ENCODE peak calls at places on chromosome 4, in ten cellular contexts. One of them, this sample, is unnamed.

GRCh38 chr4:124713213-124713592 is 671 bp upstream of the ANKRD50 start:
- DNase-seq in pons: peak; percentile 90
- DNase-seq in CD4-positive, alpha-beta T cell: no peak
- DNase-seq in GM06990: no peak
- DNase-seq in amygdala: peak; percentile 67
- DNase-seq in activated gamma-delta T cell treated with anti-CD3 and anti-CD28 coated beads, Interleukin-2, amount 50 U/mL, for 16 hours: no peak
- DNase-seq in stimulated activated CD8-positive, alpha-beta memory T cell treated with anti-CD3 and anti-CD28 coated beads, Interleukin-7, amount 100 ng/mL, for 24 hours: no peak
- DNase-seq in endodermal cell: peak; percentile 85
- DNase-seq in tibial nerve: peak; percentile 35
- DNase-seq in AG09309: peak; percentile 41
- DNase-seq in this sample: peak; percentile 53

GRCh38 chr4:51880016-51880915 is 37.3 kb downstream of the DCUN1D4 start:
- DNase-seq in pons: no peak
- DNase-seq in CD4-positive, alpha-beta T cell: no peak
- DNase-seq in GM06990: no peak
- DNase-seq in amygdala: no peak
- DNase-seq in activated gamma-delta T cell treated with anti-CD3 and anti-CD28 coated beads, Interleukin-2, amount 50 U/mL, for 16 hours: no peak
- DNase-seq in stimulated activated CD8-positive, alpha-beta memory T cell treated with anti-CD3 and anti-CD28 coated beads, Interleukin-7, amount 100 ng/mL, for 24 hours: no peak
- DNase-seq in endodermal cell: no peak
- DNase-seq in tibial nerve: no peak
- DNase-seq in AG09309: peak; percentile 71
- DNase-seq in this sample: no peak

GRCh38 chr4:37157403-37158167 is 87.0 kb upstream of the NWD2 start:
- DNase-seq in pons: peak; percentile 4
- DNase-seq in CD4-positive, alpha-beta T cell: no peak
- DNase-seq in GM06990: no peak
- DNase-seq in amygdala: peak; percentile 37
- DNase-seq in activated gamma-delta T cell treated with anti-CD3 and anti-CD28 coated beads, Interleukin-2, amount 50 U/mL, for 16 hours: no peak
- DNase-seq in stimulated activated CD8-positive, alpha-beta memory T cell treated with anti-CD3 and anti-CD28 coated beads, Interleukin-7, amount 100 ng/mL, for 24 hours: no peak
- DNase-seq in endodermal cell: no peak
- DNase-seq in tibial nerve: no peak
- DNase-seq in AG09309: no peak
- DNase-seq in this sample: no peak

GRCh38 chr4:132332932-132333722 is 816.0 kb upstream of the PCDH10 start:
- DNase-seq in pons: no peak
- DNase-seq in CD4-positive, alpha-beta T cell: no peak
- DNase-seq in GM06990: no peak
- DNase-seq in amygdala: no peak
- DNase-seq in activated gamma-delta T cell treated with anti-CD3 and anti-CD28 coated beads, Interleukin-2, amount 50 U/mL, for 16 hours: no peak
- DNase-seq in stimulated activated CD8-positive, alpha-beta memory T cell treated with anti-CD3 and anti-CD28 coated beads, Interleukin-7, amount 100 ng/mL, for 24 hours: no peak
- DNase-seq in endodermal cell: no peak
- DNase-seq in tibial nerve: no peak
- DNase-seq in AG09309: no peak
- DNase-seq in this sample: peak; percentile 5

GRCh38 chr4:42904986-42905385 is 12.5 kb downstream of the GRXCR1 start:
- DNase-seq in pons: peak; percentile 32
- DNase-seq in CD4-positive, alpha-beta T cell: no peak
- DNase-seq in GM06990: no peak
- DNase-seq in amygdala: no peak
- DNase-seq in activated gamma-delta T cell treated with anti-CD3 and anti-CD28 coated beads, Interleukin-2, amount 50 U/mL, for 16 hours: no peak
- DNase-seq in stimulated activated CD8-positive, alpha-beta memory T cell treated with anti-CD3 and anti-CD28 coated beads, Interleukin-7, amount 100 ng/mL, for 24 hours: no peak
- DNase-seq in endodermal cell: no peak
- DNase-seq in tibial nerve: no peak
- DNase-seq in AG09309: no peak
- DNase-seq in this sample: no peak

GRCh38 chr4:154189346-154189745 is 302.3 kb downstream of the DCHS2 start:
- DNase-seq in pons: no peak
- DNase-seq in CD4-positive, alpha-beta T cell: no peak
- DNase-seq in GM06990: no peak
- DNase-seq in amygdala: no peak
- DNase-seq in activated gamma-delta T cell treated with anti-CD3 and anti-CD28 coated beads, Interleukin-2, amount 50 U/mL, for 16 hours: no peak
- DNase-seq in stimulated activated CD8-positive, alpha-beta memory T cell treated with anti-CD3 and anti-CD28 coated beads, Interleukin-7, amount 100 ng/mL, for 24 hours: no peak
- DNase-seq in endodermal cell: no peak
- DNase-seq in tibial nerve: no peak
- DNase-seq in AG09309: no peak
- DNase-seq in this sample: no peak

GRCh38 chr4:176883108-176883550 is 90.4 kb upstream of the VEGFC start:
- DNase-seq in pons: no peak
- DNase-seq in CD4-positive, alpha-beta T cell: no peak
- DNase-seq in GM06990: no peak
- DNase-seq in amygdala: no peak
- DNase-seq in activated gamma-delta T cell treated with anti-CD3 and anti-CD28 coated beads, Interleukin-2, amount 50 U/mL, for 16 hours: no peak
- DNase-seq in stimulated activated CD8-positive, alpha-beta memory T cell treated with anti-CD3 and anti-CD28 coated beads, Interleukin-7, amount 100 ng/mL, for 24 hours: no peak
- DNase-seq in endodermal cell: no peak
- DNase-seq in tibial nerve: no peak
- DNase-seq in AG09309: no peak
- DNase-seq in this sample: peak; percentile 41

GRCh38 chr4:153116101-153116680 is 88.1 kb upstream of the TRIM2 start:
- DNase-seq in pons: no peak
- DNase-seq in CD4-positive, alpha-beta T cell: no peak
- DNase-seq in GM06990: no peak
- DNase-seq in amygdala: no peak
- DNase-seq in activated gamma-delta T cell treated with anti-CD3 and anti-CD28 coated beads, Interleukin-2, amount 50 U/mL, for 16 hours: no peak
- DNase-seq in stimulated activated CD8-positive, alpha-beta memory T cell treated with anti-CD3 and anti-CD28 coated beads, Interleukin-7, amount 100 ng/mL, for 24 hours: no peak
- DNase-seq in endodermal cell: no peak
- DNase-seq in tibial nerve: no peak
- DNase-seq in AG09309: no peak
- DNase-seq in this sample: no peak

GRCh38 chr4:128468485-128468989 is 180.9 kb upstream of the PGRMC2 start:
- DNase-seq in pons: peak; percentile 53
- DNase-seq in CD4-positive, alpha-beta T cell: no peak
- DNase-seq in GM06990: no peak
- DNase-seq in amygdala: peak; percentile 19
- DNase-seq in activated gamma-delta T cell treated with anti-CD3 and anti-CD28 coated beads, Interleukin-2, amount 50 U/mL, for 16 hours: no peak
- DNase-seq in stimulated activated CD8-positive, alpha-beta memory T cell treated with anti-CD3 and anti-CD28 coated beads, Interleukin-7, amount 100 ng/mL, for 24 hours: no peak
- DNase-seq in endodermal cell: no peak
- DNase-seq in tibial nerve: peak; percentile 28
- DNase-seq in AG09309: peak; percentile 93
- DNase-seq in this sample: peak; percentile 64

GRCh38 chr4:61799794-61800193 is 599.7 kb downstream of the ADGRL3 start:
- DNase-seq in pons: no peak
- DNase-seq in CD4-positive, alpha-beta T cell: no peak
- DNase-seq in GM06990: no peak
- DNase-seq in amygdala: no peak
- DNase-seq in activated gamma-delta T cell treated with anti-CD3 and anti-CD28 coated beads, Interleukin-2, amount 50 U/mL, for 16 hours: no peak
- DNase-seq in stimulated activated CD8-positive, alpha-beta memory T cell treated with anti-CD3 and anti-CD28 coated beads, Interleukin-7, amount 100 ng/mL, for 24 hours: no peak
- DNase-seq in endodermal cell: no peak
- DNase-seq in tibial nerve: no peak
- DNase-seq in AG09309: no peak
- DNase-seq in this sample: no peak

GRCh38 chr4:87152310-87153061 is 67.9 kb downstream of the KLHL8 start:
- DNase-seq in pons: no peak
- DNase-seq in CD4-positive, alpha-beta T cell: no peak
- DNase-seq in GM06990: no peak
- DNase-seq in amygdala: no peak
- DNase-seq in activated gamma-delta T cell treated with anti-CD3 and anti-CD28 coated beads, Interleukin-2, amount 50 U/mL, for 16 hours: no peak
- DNase-seq in stimulated activated CD8-positive, alpha-beta memory T cell treated with anti-CD3 and anti-CD28 coated beads, Interleukin-7, amount 100 ng/mL, for 24 hours: no peak
- DNase-seq in endodermal cell: peak; percentile 65
- DNase-seq in tibial nerve: no peak
- DNase-seq in AG09309: no peak
- DNase-seq in this sample: peak; percentile 13

GRCh38 chr4:161564230-161564834 is 599.5 kb downstream of the FSTL5 start:
- DNase-seq in pons: no peak
- DNase-seq in CD4-positive, alpha-beta T cell: no peak
- DNase-seq in GM06990: no peak
- DNase-seq in amygdala: no peak
- DNase-seq in activated gamma-delta T cell treated with anti-CD3 and anti-CD28 coated beads, Interleukin-2, amount 50 U/mL, for 16 hours: no peak
- DNase-seq in stimulated activated CD8-positive, alpha-beta memory T cell treated with anti-CD3 and anti-CD28 coated beads, Interleukin-7, amount 100 ng/mL, for 24 hours: no peak
- DNase-seq in endodermal cell: no peak
- DNase-seq in tibial nerve: no peak
- DNase-seq in AG09309: no peak
- DNase-seq in this sample: peak; percentile 40

GRCh38 chr4:169765845-169766244 is 8.1 kb upstream of the HPF1 start:
- DNase-seq in pons: no peak
- DNase-seq in CD4-positive, alpha-beta T cell: no peak
- DNase-seq in GM06990: no peak
- DNase-seq in amygdala: no peak
- DNase-seq in activated gamma-delta T cell treated with anti-CD3 and anti-CD28 coated beads, Interleukin-2, amount 50 U/mL, for 16 hours: no peak
- DNase-seq in stimulated activated CD8-positive, alpha-beta memory T cell treated with anti-CD3 and anti-CD28 coated beads, Interleukin-7, amount 100 ng/mL, for 24 hours: no peak
- DNase-seq in endodermal cell: no peak
- DNase-seq in tibial nerve: no peak
- DNase-seq in AG09309: no peak
- DNase-seq in this sample: peak; percentile 17

GRCh38 chr4:74109894-74110605 is 11.1 kb upstream of the CXCL2 start:
- DNase-seq in pons: no peak
- DNase-seq in CD4-positive, alpha-beta T cell: no peak
- DNase-seq in GM06990: no peak
- DNase-seq in amygdala: no peak
- DNase-seq in activated gamma-delta T cell treated with anti-CD3 and anti-CD28 coated beads, Interleukin-2, amount 50 U/mL, for 16 hours: no peak
- DNase-seq in stimulated activated CD8-positive, alpha-beta memory T cell treated with anti-CD3 and anti-CD28 coated beads, Interleukin-7, amount 100 ng/mL, for 24 hours: no peak
- DNase-seq in endodermal cell: no peak
- DNase-seq in tibial nerve: no peak
- DNase-seq in AG09309: peak; percentile 86
- DNase-seq in this sample: peak; percentile 94

GRCh38 chr4:3387154-3387942 is 54.4 kb upstream of the HGFAC start:
- DNase-seq in pons: no peak
- DNase-seq in CD4-positive, alpha-beta T cell: no peak
- DNase-seq in GM06990: peak; percentile 64
- DNase-seq in amygdala: no peak
- DNase-seq in activated gamma-delta T cell treated with anti-CD3 and anti-CD28 coated beads, Interleukin-2, amount 50 U/mL, for 16 hours: no peak
- DNase-seq in stimulated activated CD8-positive, alpha-beta memory T cell treated with anti-CD3 and anti-CD28 coated beads, Interleukin-7, amount 100 ng/mL, for 24 hours: no peak
- DNase-seq in endodermal cell: peak; percentile 64
- DNase-seq in tibial nerve: no peak
- DNase-seq in AG09309: no peak
- DNase-seq in this sample: peak; percentile 13

GRCh38 chr4:138573246-138573645 is 331.1 kb upstream of the SLC7A11 start:
- DNase-seq in pons: no peak
- DNase-seq in CD4-positive, alpha-beta T cell: no peak
- DNase-seq in GM06990: no peak
- DNase-seq in amygdala: no peak
- DNase-seq in activated gamma-delta T cell treated with anti-CD3 and anti-CD28 coated beads, Interleukin-2, amount 50 U/mL, for 16 hours: no peak
- DNase-seq in stimulated activated CD8-positive, alpha-beta memory T cell treated with anti-CD3 and anti-CD28 coated beads, Interleukin-7, amount 100 ng/mL, for 24 hours: no peak
- DNase-seq in endodermal cell: no peak
- DNase-seq in tibial nerve: no peak
- DNase-seq in AG09309: no peak
- DNase-seq in this sample: no peak

GRCh38 chr4:182507808-182508207 is 264.6 kb downstream of the TENM3 start:
- DNase-seq in pons: no peak
- DNase-seq in CD4-positive, alpha-beta T cell: no peak
- DNase-seq in GM06990: no peak
- DNase-seq in amygdala: no peak
- DNase-seq in activated gamma-delta T cell treated with anti-CD3 and anti-CD28 coated beads, Interleukin-2, amount 50 U/mL, for 16 hours: no peak
- DNase-seq in stimulated activated CD8-positive, alpha-beta memory T cell treated with anti-CD3 and anti-CD28 coated beads, Interleukin-7, amount 100 ng/mL, for 24 hours: no peak
- DNase-seq in endodermal cell: no peak
- DNase-seq in tibial nerve: no peak
- DNase-seq in AG09309: no peak
- DNase-seq in this sample: no peak

GRCh38 chr4:125703443-125703842 is 388.7 kb downstream of the FAT4 start:
- DNase-seq in pons: no peak
- DNase-seq in CD4-positive, alpha-beta T cell: no peak
- DNase-seq in GM06990: no peak
- DNase-seq in amygdala: no peak
- DNase-seq in activated gamma-delta T cell treated with anti-CD3 and anti-CD28 coated beads, Interleukin-2, amount 50 U/mL, for 16 hours: no peak
- DNase-seq in stimulated activated CD8-positive, alpha-beta memory T cell treated with anti-CD3 and anti-CD28 coated beads, Interleukin-7, amount 100 ng/mL, for 24 hours: no peak
- DNase-seq in endodermal cell: no peak
- DNase-seq in tibial nerve: no peak
- DNase-seq in AG09309: peak; percentile 23
- DNase-seq in this sample: peak; percentile 51

GRCh38 chr4:127047930-127048329 is 584.8 kb upstream of the INTU start:
- DNase-seq in pons: no peak
- DNase-seq in CD4-positive, alpha-beta T cell: no peak
- DNase-seq in GM06990: no peak
- DNase-seq in amygdala: no peak
- DNase-seq in activated gamma-delta T cell treated with anti-CD3 and anti-CD28 coated beads, Interleukin-2, amount 50 U/mL, for 16 hours: no peak
- DNase-seq in stimulated activated CD8-positive, alpha-beta memory T cell treated with anti-CD3 and anti-CD28 coated beads, Interleukin-7, amount 100 ng/mL, for 24 hours: no peak
- DNase-seq in endodermal cell: no peak
- DNase-seq in tibial nerve: no peak
- DNase-seq in AG09309: no peak
- DNase-seq in this sample: no peak

GRCh38 chr4:20254517-20255250 is 3.0 kb downstream of the SLIT2 start:
- DNase-seq in pons: no peak
- DNase-seq in CD4-positive, alpha-beta T cell: no peak
- DNase-seq in GM06990: peak; percentile 12
- DNase-seq in amygdala: no peak
- DNase-seq in activated gamma-delta T cell treated with anti-CD3 and anti-CD28 coated beads, Interleukin-2, amount 50 U/mL, for 16 hours: no peak
- DNase-seq in stimulated activated CD8-positive, alpha-beta memory T cell treated with anti-CD3 and anti-CD28 coated beads, Interleukin-7, amount 100 ng/mL, for 24 hours: no peak
- DNase-seq in endodermal cell: peak; percentile 76
- DNase-seq in tibial nerve: peak; percentile 16
- DNase-seq in AG09309: no peak
- DNase-seq in this sample: no peak

GRCh38 chr4:115356176-115356575 is 242.8 kb upstream of the NDST4 start:
- DNase-seq in pons: no peak
- DNase-seq in CD4-positive, alpha-beta T cell: no peak
- DNase-seq in GM06990: no peak
- DNase-seq in amygdala: no peak
- DNase-seq in activated gamma-delta T cell treated with anti-CD3 and anti-CD28 coated beads, Interleukin-2, amount 50 U/mL, for 16 hours: no peak
- DNase-seq in stimulated activated CD8-positive, alpha-beta memory T cell treated with anti-CD3 and anti-CD28 coated beads, Interleukin-7, amount 100 ng/mL, for 24 hours: no peak
- DNase-seq in endodermal cell: no peak
- DNase-seq in tibial nerve: no peak
- DNase-seq in AG09309: no peak
- DNase-seq in this sample: no peak

GRCh38 chr4:138938371-138938699 is 77.2 kb upstream of the NOCT start:
- DNase-seq in pons: peak; percentile 69
- DNase-seq in CD4-positive, alpha-beta T cell: no peak
- DNase-seq in GM06990: no peak
- DNase-seq in amygdala: no peak
- DNase-seq in activated gamma-delta T cell treated with anti-CD3 and anti-CD28 coated beads, Interleukin-2, amount 50 U/mL, for 16 hours: no peak
- DNase-seq in stimulated activated CD8-positive, alpha-beta memory T cell treated with anti-CD3 and anti-CD28 coated beads, Interleukin-7, amount 100 ng/mL, for 24 hours: no peak
- DNase-seq in endodermal cell: no peak
- DNase-seq in tibial nerve: no peak
- DNase-seq in AG09309: peak; percentile 41
- DNase-seq in this sample: peak; percentile 60

GRCh38 chr4:11720292-11720691 is 291.6 kb upstream of the HS3ST1 start:
- DNase-seq in pons: peak; percentile 39
- DNase-seq in CD4-positive, alpha-beta T cell: no peak
- DNase-seq in GM06990: no peak
- DNase-seq in amygdala: no peak
- DNase-seq in activated gamma-delta T cell treated with anti-CD3 and anti-CD28 coated beads, Interleukin-2, amount 50 U/mL, for 16 hours: no peak
- DNase-seq in stimulated activated CD8-positive, alpha-beta memory T cell treated with anti-CD3 and anti-CD28 coated beads, Interleukin-7, amount 100 ng/mL, for 24 hours: no peak
- DNase-seq in endodermal cell: no peak
- DNase-seq in tibial nerve: no peak
- DNase-seq in AG09309: no peak
- DNase-seq in this sample: peak; percentile 63

GRCh38 chr4:75800972-75801371 is 76.6 kb downstream of the USO1 start:
- DNase-seq in pons: no peak
- DNase-seq in CD4-positive, alpha-beta T cell: no peak
- DNase-seq in GM06990: no peak
- DNase-seq in amygdala: no peak
- DNase-seq in activated gamma-delta T cell treated with anti-CD3 and anti-CD28 coated beads, Interleukin-2, amount 50 U/mL, for 16 hours: no peak
- DNase-seq in stimulated activated CD8-positive, alpha-beta memory T cell treated with anti-CD3 and anti-CD28 coated beads, Interleukin-7, amount 100 ng/mL, for 24 hours: no peak
- DNase-seq in endodermal cell: no peak
- DNase-seq in tibial nerve: no peak
- DNase-seq in AG09309: no peak
- DNase-seq in this sample: peak; percentile 61

GRCh38 chr4:94545296-94545695 is 93.6 kb downstream of the PDLIM5 start:
- DNase-seq in pons: no peak
- DNase-seq in CD4-positive, alpha-beta T cell: no peak
- DNase-seq in GM06990: no peak
- DNase-seq in amygdala: no peak
- DNase-seq in activated gamma-delta T cell treated with anti-CD3 and anti-CD28 coated beads, Interleukin-2, amount 50 U/mL, for 16 hours: no peak
- DNase-seq in stimulated activated CD8-positive, alpha-beta memory T cell treated with anti-CD3 and anti-CD28 coated beads, Interleukin-7, amount 100 ng/mL, for 24 hours: no peak
- DNase-seq in endodermal cell: no peak
- DNase-seq in tibial nerve: no peak
- DNase-seq in AG09309: no peak
- DNase-seq in this sample: peak; percentile 27

GRCh38 chr4:185384877-185385465 is 10.8 kb downstream of the LRP2BP start:
- DNase-seq in pons: no peak
- DNase-seq in CD4-positive, alpha-beta T cell: no peak
- DNase-seq in GM06990: no peak
- DNase-seq in amygdala: no peak
- DNase-seq in activated gamma-delta T cell treated with anti-CD3 and anti-CD28 coated beads, Interleukin-2, amount 50 U/mL, for 16 hours: no peak
- DNase-seq in stimulated activated CD8-positive, alpha-beta memory T cell treated with anti-CD3 and anti-CD28 coated beads, Interleukin-7, amount 100 ng/mL, for 24 hours: no peak
- DNase-seq in endodermal cell: no peak
- DNase-seq in tibial nerve: no peak
- DNase-seq in AG09309: no peak
- DNase-seq in this sample: no peak

GRCh38 chr4:151921811-151922210 is 161.0 kb upstream of the GATB start:
- DNase-seq in pons: no peak
- DNase-seq in CD4-positive, alpha-beta T cell: no peak
- DNase-seq in GM06990: no peak
- DNase-seq in amygdala: no peak
- DNase-seq in activated gamma-delta T cell treated with anti-CD3 and anti-CD28 coated beads, Interleukin-2, amount 50 U/mL, for 16 hours: no peak
- DNase-seq in stimulated activated CD8-positive, alpha-beta memory T cell treated with anti-CD3 and anti-CD28 coated beads, Interleukin-7, amount 100 ng/mL, for 24 hours: no peak
- DNase-seq in endodermal cell: no peak
- DNase-seq in tibial nerve: no peak
- DNase-seq in AG09309: peak; percentile 66
- DNase-seq in this sample: peak; percentile 49

GRCh38 chr4:75673959-75674328 is 733 bp upstream of the G3BP2 start:
- DNase-seq in pons: no peak
- DNase-seq in CD4-positive, alpha-beta T cell: no peak
- DNase-seq in GM06990: no peak
- DNase-seq in amygdala: no peak
- DNase-seq in activated gamma-delta T cell treated with anti-CD3 and anti-CD28 coated beads, Interleukin-2, amount 50 U/mL, for 16 hours: no peak
- DNase-seq in stimulated activated CD8-positive, alpha-beta memory T cell treated with anti-CD3 and anti-CD28 coated beads, Interleukin-7, amount 100 ng/mL, for 24 hours: no peak
- DNase-seq in endodermal cell: peak; percentile 46
- DNase-seq in tibial nerve: no peak
- DNase-seq in AG09309: no peak
- DNase-seq in this sample: no peak